ENCODE peak calls at places on chromosome 19, in eight cellular contexts. J is neuronal stem cell; H is immature natural killer cell; E is activated CD8-positive, alpha-beta T cell treated with anti-CD3 and anti-CD28 coated beads, Interleukin-2, amount 10 ng/mL, durations not matched to agents 7 days and 5 days; C is AG08395; A is GM04504; G is T-helper 17 cell; P is NCI-H1694. F is an unnamed sample.

GRCh38 chr19:1000095-1000494 is at the start of gene GRIN3B:
- DNase-seq in J (peak), H (peak), E (peak), C (peak), A (no peak), G (peak), P (no peak), F (peak)

GRCh38 chr19:11486661-11487503 is 6.0 kb upstream of the ELAVL3 start:
- DNase-seq in J (no peak), H (no peak), E (no peak), C (no peak), A (no peak), G (no peak), P (no peak), F (no peak)

GRCh38 chr19:40322271-40322610 is 26.0 kb downstream of the C19orf47 start:
- DNase-seq in J (no peak), H (no peak), E (no peak), C (no peak), A (no peak), G (no peak), P (no peak), F (no peak)

GRCh38 chr19:4692275-4693077 is 22.3 kb upstream of the MYDGF start:
- DNase-seq in J (no peak), H (no peak), E (no peak), C (no peak), A (no peak), G (no peak), P (peak), F (no peak)

GRCh38 chr19:6271721-6272410 is 7.9 kb downstream of the MLLT1 start:
- DNase-seq in J (no peak), H (no peak), E (no peak), C (peak), A (peak), G (no peak), P (no peak), F (no peak)

GRCh38 chr19:34075661-34076091 is 96.6 kb upstream of the LSM14A start:
- DNase-seq in J (no peak), H (no peak), E (no peak), C (no peak), A (no peak), G (no peak), P (no peak), F (no peak)

GRCh38 chr19:42149447-42150202 is 17.4 kb upstream of the POU2F2 start:
- DNase-seq in J (no peak), H (no peak), E (no peak), C (no peak), A (no peak), G (no peak), P (no peak), F (no peak)

GRCh38 chr19:17487240-17488121 is 17.2 kb downstream of the SLC27A1 start:
- DNase-seq in J (no peak), H (no peak), E (no peak), C (no peak), A (no peak), G (no peak), P (no peak), F (no peak)

GRCh38 chr19:45901432-45901903 is 945 bp downstream of the MYPOP start:
- DNase-seq in J (no peak), H (peak), E (peak), C (peak), A (no peak), G (no peak), P (no peak), F (no peak)